ENCODE peak calls at places on chromosome 4, in ten cellular contexts. N, F, G, J, P, A, T, O, H and S are unnamed samples.

GRCh38 chr4:124941267-124941666 is 228.7 kb upstream of the ANKRD50 start:
- DNase-seq in G (no peak), N (no peak), O (no peak), T (no peak), J (no peak), A (no peak), F (no peak), H (no peak), P (peak), S (no peak)

GRCh38 chr4:78057135-78057599 is at the start of gene FRAS1:
- DNase-seq in O (peak), G (peak), F (no peak), H (no peak), T (peak), P (no peak), A (no peak), N (peak), J (no peak), S (peak)

GRCh38 chr4:154620111-154620510 is 7.7 kb upstream of the FGG start:
- DNase-seq in A (no peak), P (no peak), J (no peak), T (no peak), F (no peak), H (no peak), N (no peak), G (no peak), O (no peak), S (no peak)

GRCh38 chr4:114349543-114350175 is 248.9 kb upstream of the UGT8 start:
- DNase-seq in P (peak), N (no peak), H (peak), A (no peak), O (no peak), G (no peak), F (no peak), J (no peak), T (no peak), S (no peak)

GRCh38 chr4:153109296-153109868 is 94.9 kb upstream of the TRIM2 start:
- DNase-seq in T (no peak), H (no peak), N (no peak), A (no peak), J (no peak), G (no peak), O (no peak), F (no peak), P (no peak), S (no peak)

GRCh38 chr4:4860803-4861591 is 1.5 kb downstream of the MSX1 start:
- DNase-seq in H (peak), N (no peak), A (no peak), F (no peak), P (peak), T (peak), G (peak), O (no peak), J (no peak), S (peak)

GRCh38 chr4:5051210-5051691 is at the start of gene STK32B:
- DNase-seq in H (peak), O (peak), F (peak), P (peak), N (peak), G (peak), T (peak), A (peak), J (peak), S (peak)

GRCh38 chr4:40577588-40578253 is 51.9 kb downstream of the RBM47 start:
- DNase-seq in G (no peak), O (no peak), A (no peak), F (no peak), N (no peak), P (no peak), T (no peak), H (peak), J (no peak), S (no peak)

GRCh38 chr4:75705198-75705712 is 19.1 kb upstream of the USO1 start:
- DNase-seq in H (no peak), T (no peak), P (no peak), N (no peak), O (no peak), A (no peak), J (no peak), F (no peak), G (no peak), S (no peak)

GRCh38 chr4:8914461-8915171 is 43.0 kb upstream of the HMX1 start:
- DNase-seq in N (no peak), P (no peak), T (no peak), G (no peak), J (no peak), O (peak), A (peak), H (no peak), F (peak), S (no peak)

GRCh38 chr4:126440297-126440696 is 1125.5 kb downstream of the FAT4 start:
- DNase-seq in T (no peak), G (no peak), N (no peak), H (no peak), P (no peak), A (no peak), J (no peak), F (no peak), O (no peak), S (no peak)

GRCh38 chr4:82284475-82284857 is 89.3 kb downstream of the HNRNPD start:
- DNase-seq in F (no peak), H (no peak), G (no peak), J (no peak), T (no peak), A (no peak), N (peak), P (no peak), O (no peak), S (peak)

GRCh38 chr4:86497980-86498379 is 96.1 kb upstream of the PTPN13 start:
- DNase-seq in T (no peak), A (no peak), J (no peak), N (no peak), G (no peak), O (no peak), P (no peak), F (no peak), H (peak), S (peak)

GRCh38 chr4:158446106-158446505 is 75.6 kb upstream of the RXFP1 start:
- DNase-seq in A (no peak), P (peak), N (no peak), T (no peak), O (no peak), H (peak), J (no peak), F (no peak), G (no peak), S (peak)

GRCh38 chr4:102586644-102587021 is 85.5 kb downstream of the NFKB1 start:
- DNase-seq in T (no peak), J (no peak), G (no peak), P (no peak), H (no peak), N (no peak), F (no peak), O (no peak), A (no peak), S (no peak)

GRCh38 chr4:113587156-113587555 is 174.4 kb downstream of the CAMK2D start:
- DNase-seq in P (no peak), T (no peak), A (no peak), O (no peak), N (no peak), H (no peak), G (no peak), J (no peak), F (no peak), S (no peak)

GRCh38 chr4:136103616-136104015 is 1428.7 kb downstream of the PCDH18 start:
- DNase-seq in G (no peak), N (no peak), T (no peak), A (no peak), P (no peak), J (no peak), O (no peak), F (no peak), H (no peak), S (no peak)

GRCh38 chr4:102441978-102442890 is 58.9 kb upstream of the NFKB1 start:
- DNase-seq in P (no peak), N (no peak), F (no peak), A (no peak), O (no peak), H (no peak), T (no peak), G (no peak), J (no peak), S (no peak)

GRCh38 chr4:172674811-172675210 is 493.8 kb upstream of the GALNT7 start:
- DNase-seq in G (no peak), F (no peak), H (no peak), N (no peak), T (no peak), J (no peak), O (no peak), A (no peak), P (no peak), S (no peak)

GRCh38 chr4:1026115-1026514 is 14.7 kb downstream of the FGFRL1 start:
- DNase-seq in F (no peak), J (no peak), H (no peak), A (no peak), P (peak), G (no peak), O (no peak), N (peak), T (peak), S (no peak)

GRCh38 chr4:15451866-15452765 is 17.6 kb upstream of the CC2D2A start:
- DNase-seq in G (no peak), N (no peak), H (peak), A (peak), P (peak), O (no peak), J (no peak), F (peak), T (no peak), S (peak)

GRCh38 chr4:110823251-110823650 is 200.4 kb upstream of the PITX2 start:
- DNase-seq in A (no peak), O (no peak), H (peak), T (no peak), N (no peak), P (peak), G (no peak), J (no peak), F (no peak), S (peak)

GRCh38 chr4:186693159-186693815 is 30.4 kb downstream of the FAT1 start:
- DNase-seq in J (peak), F (no peak), G (peak), A (peak), N (no peak), P (peak), H (peak), O (no peak), T (peak), S (peak)

GRCh38 chr4:102637391-102637790 is 123.4 kb downstream of the MANBA start:
- DNase-seq in P (no peak), N (no peak), J (no peak), T (no peak), O (no peak), H (no peak), F (no peak), A (no peak), G (no peak), S (no peak)

GRCh38 chr4:118746251-118746919 is 61.2 kb downstream of the METTL14 start:
- DNase-seq in F (no peak), J (no peak), P (no peak), N (peak), G (peak), H (no peak), A (no peak), T (peak), O (peak), S (no peak)

GRCh38 chr4:169338246-169338645 is 67.5 kb upstream of the SH3RF1 start:
- DNase-seq in P (peak), N (no peak), F (no peak), T (no peak), J (no peak), A (no peak), H (peak), G (no peak), O (no peak), S (peak)

GRCh38 chr4:169342159-169342865 is 71.6 kb upstream of the SH3RF1 start:
- DNase-seq in F (no peak), A (no peak), J (no peak), N (no peak), G (no peak), H (no peak), T (no peak), P (no peak), O (no peak), S (no peak)

GRCh38 chr4:169340834-169341233 is 70.1 kb upstream of the SH3RF1 start:
- DNase-seq in N (no peak), P (no peak), H (no peak), F (no peak), T (no peak), O (no peak), A (no peak), G (no peak), J (no peak), S (no peak)

GRCh38 chr4:169342906-169343560 is 72.3 kb upstream of the SH3RF1 start:
- DNase-seq in P (peak), T (no peak), F (no peak), H (peak), J (no peak), N (no peak), O (no peak), G (no peak), A (no peak), S (peak)

DNA sequence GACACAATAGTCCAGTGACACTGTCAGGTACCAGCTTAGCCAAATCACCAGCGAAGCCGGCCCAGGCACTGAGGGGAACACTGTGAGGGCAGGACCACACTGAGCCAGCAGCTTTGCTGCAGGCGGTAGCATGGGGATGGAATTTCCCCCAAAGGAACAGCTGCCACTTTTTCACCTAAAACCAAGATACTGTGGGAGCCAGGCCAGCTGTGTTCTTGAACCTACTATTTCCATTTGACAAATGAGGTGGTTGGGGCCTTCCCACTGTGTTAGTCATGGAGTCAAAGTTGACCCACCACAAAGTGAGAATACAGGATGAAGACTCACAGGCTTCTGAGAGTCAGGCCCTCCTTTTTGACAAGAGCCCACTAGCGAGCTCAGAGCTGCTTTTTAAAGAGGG is 70.7 kb upstream of the SH3RF1 start:
- DNase-seq in F (no peak), J (no peak), T (no peak), P (peak), G (no peak), O (no peak), N (no peak), H (peak), A (no peak), S (peak)
- H3K4me3 ChIP-seq in F (no peak), J (no peak), T (no peak), P (no peak), G (no peak), O (no peak), N (no peak), H (no peak), A (no peak), S (no peak)

DNA sequence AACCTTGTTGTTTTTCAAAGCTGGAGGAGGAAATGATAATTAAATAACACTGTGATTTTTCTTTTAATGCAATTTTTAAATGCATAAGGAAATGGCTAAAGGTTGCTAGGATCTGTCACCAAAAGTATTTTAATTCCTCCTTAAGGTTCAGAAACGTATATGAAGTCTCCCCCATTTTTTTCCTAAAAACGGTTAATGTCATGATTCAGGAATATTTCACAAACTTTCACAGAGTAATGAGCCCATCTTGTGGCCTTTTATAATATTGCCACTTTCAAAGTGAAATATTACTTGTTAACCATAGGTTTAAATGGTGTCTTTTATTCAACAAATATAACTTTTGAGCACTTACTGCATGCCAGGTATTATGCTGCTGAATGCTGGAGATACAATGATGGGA is 99.5 kb upstream of the USP38 start:
- DNase-seq in H (peak), F (no peak), J (no peak), G (no peak), T (no peak), P (peak), N (no peak), O (no peak), A (no peak), S (peak)
- TF ChIP-seq CTCF in H (no peak), F (peak), J (no peak), G (no peak), T (peak), P (peak), N (peak), O (no peak), A (peak), S (peak)

GRCh38 chr4:41994461-41994860 is 4.1 kb downstream of the SLC30A9 start:
- DNase-seq in G (no peak), F (no peak), P (no peak), J (no peak), A (no peak), T (no peak), H (no peak), O (no peak), N (no peak), S (no peak)

GRCh38 chr4:41991916-41992767 is 1.8 kb downstream of the SLC30A9 start:
- DNase-seq in T (no peak), J (no peak), F (no peak), G (no peak), O (no peak), N (no peak), A (no peak), H (peak), P (peak), S (no peak)

GRCh38 chr4:41992967-41993857 is 2.9 kb downstream of the SLC30A9 start:
- DNase-seq in F (no peak), N (no peak), H (no peak), J (no peak), O (no peak), A (no peak), G (no peak), P (no peak), T (no peak), S (no peak)

GRCh38 chr4:41998019-41998418 is 7.7 kb downstream of the SLC30A9 start:
- DNase-seq in A (no peak), G (no peak), T (no peak), F (no peak), P (no peak), N (peak), O (no peak), J (no peak), H (no peak), S (no peak)
- H3K4me3 ChIP-seq in A (no peak), G (no peak), T (no peak), F (no peak), P (no peak), N (no peak), O (no peak), J (no peak), H (no peak), S (no peak)

DNA sequence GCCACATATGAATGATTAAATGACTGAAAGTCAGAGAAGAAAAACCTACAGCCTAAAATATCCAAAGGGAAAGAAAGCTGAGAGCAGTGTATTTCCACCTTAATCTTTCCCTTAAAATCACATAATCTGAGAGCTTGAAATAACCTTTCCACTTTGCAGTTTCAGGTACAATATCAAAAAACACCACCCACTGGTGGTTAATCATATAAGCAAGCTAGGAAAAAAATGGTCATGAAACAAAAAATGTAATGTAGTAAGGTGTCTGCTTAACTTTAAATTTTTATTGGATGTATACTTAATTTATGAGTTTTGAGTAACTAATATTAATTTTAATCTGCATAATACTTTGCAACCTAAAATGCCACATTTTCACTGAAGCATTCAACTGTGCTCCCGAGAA is 3.2 kb downstream of the PRDM5 start:
- DNase-seq in G (no peak), F (no peak), H (no peak), N (no peak), O (no peak), T (no peak), A (no peak), J (no peak), P (no peak), S (no peak)
- TF ChIP-seq CTCF in G (no peak), F (no peak), H (no peak), N (peak), O (no peak), T (no peak), A (no peak), J (no peak), P (peak), S (no peak)

GRCh38 chr4:55125087-55125721 is at the start of gene KDR:
- DNase-seq in J (no peak), H (peak), N (peak), A (peak), G (peak), P (no peak), T (peak), F (no peak), O (peak), S (peak)
- H3K4me3 ChIP-seq in J (peak), H (peak), N (peak), A (peak), G (peak), P (peak), T (peak), F (peak), O (peak), S (peak)